ENCODE peak calls at places on chromosome 13, in four cellular contexts. Y is K562, T is HepG2, O is GM12878. N is an unnamed sample.

GRCh38 chr13:39767791-39768564 is 112.5 kb downstream of the COG6 start:
- DNase-seq in T (no peak), Y (no peak), O (no peak), N (no peak)

GRCh38 chr13:100875392-100876043 is 200.9 kb upstream of the TMTC4 start:
- DNase-seq in T (no peak), O (peak), Y (no peak), N (no peak)

GRCh38 chr13:24276310-24276709 is 33.1 kb upstream of the C1QTNF9 start:
- DNase-seq in T (no peak), O (peak), Y (no peak), N (no peak)

GRCh38 chr13:40814803-40815202 is 25.4 kb downstream of the SLC25A15 start:
- DNase-seq in O (no peak), T (no peak), Y (no peak), N (no peak)

GRCh38 chr13:43911871-43912270 is 32.2 kb downstream of the LACC1 start:
- DNase-seq in O (no peak), T (no peak), Y (no peak), N (no peak)

GRCh38 chr13:40974460-40975407 is 44.4 kb downstream of the ELF1 start:
- DNase-seq in Y (peak), T (peak), O (no peak), N (no peak)

GRCh38 chr13:99582511-99582910 is 81.2 kb downstream of the TM9SF2 start:
- DNase-seq in Y (no peak), O (no peak), T (no peak), N (no peak)

GRCh38 chr13:98368019-98368418 is 190.9 kb upstream of the RNF113B start:
- DNase-seq in O (no peak), T (no peak), Y (no peak), N (no peak)

GRCh38 chr13:20828540-20829364 is 55.0 kb upstream of the EEF1AKMT1 start:
- DNase-seq in T (peak), Y (no peak), O (peak), N (no peak)

GRCh38 chr13:99371956-99372355 is 64.8 kb upstream of the GPR183 start:
- DNase-seq in Y (no peak), O (no peak), T (no peak), N (no peak)

GRCh38 chr13:99041337-99041736 is 63.5 kb upstream of the DOCK9 start:
- DNase-seq in O (no peak), Y (no peak), T (no peak), N (no peak)

GRCh38 chr13:29487466-29488454 is 107.7 kb downstream of the SLC7A1 start:
- DNase-seq in O (no peak), Y (no peak), T (peak), N (no peak)

GRCh38 chr13:83498486-83499190 is 383.6 kb downstream of the SLITRK1 start:
- DNase-seq in O (no peak), T (no peak), Y (no peak), N (no peak)

GRCh38 chr13:80109313-80109712 is 231.6 kb downstream of the SPRY2 start:
- DNase-seq in O (no peak), Y (no peak), T (no peak), N (no peak)

GRCh38 chr13:112567161-112567862 is 20.6 kb downstream of the TUBGCP3 start:
- DNase-seq in O (no peak), T (no peak), Y (no peak), N (no peak)

GRCh38 chr13:43129021-43129420 is 105.6 kb downstream of the DNAJC15 start:
- DNase-seq in Y (no peak), O (no peak), T (no peak), N (no peak)

GRCh38 chr13:99124695-99125334 is 75.8 kb upstream of the UBAC2 start:
- DNase-seq in Y (no peak), O (peak), T (no peak), N (no peak)

GRCh38 chr13:67147257-67148218 is 82.6 kb downstream of the PCDH9 start:
- DNase-seq in Y (no peak), O (no peak), T (no peak), N (no peak)

GRCh38 chr13:23748109-23748508 is 141.1 kb downstream of the MIPEP start:
- DNase-seq in O (no peak), Y (no peak), T (no peak), N (no peak)

GRCh38 chr13:103287659-103288058 is 221.4 kb upstream of the SLC10A2 start:
- DNase-seq in O (no peak), T (no peak), Y (no peak), N (no peak)

GRCh38 chr13:98285852-98286594 is 109.0 kb upstream of the RNF113B start:
- DNase-seq in T (no peak), Y (no peak), O (no peak), N (no peak)

GRCh38 chr13:76725211-76725610 is 161.0 kb downstream of the KCTD12 start:
- DNase-seq in Y (no peak), T (no peak), O (no peak), N (no peak)

GRCh38 chr13:76730220-76730619 is 156.0 kb downstream of the KCTD12 start:
- DNase-seq in T (no peak), Y (no peak), O (no peak), N (no peak)

GRCh38 chr13:76732367-76732766 is 153.8 kb downstream of the KCTD12 start:
- DNase-seq in T (no peak), Y (no peak), O (no peak), N (no peak)

GRCh38 chr13:76735641-76736040 is 150.6 kb downstream of the KCTD12 start:
- DNase-seq in Y (no peak), T (no peak), O (peak), N (no peak)

GRCh38 chr13:76729690-76730089 is 156.5 kb downstream of the KCTD12 start:
- DNase-seq in T (no peak), O (no peak), Y (no peak), N (no peak)
- TF ChIP-seq ATF3 in T (no peak), O (no peak), Y (no peak), N (no peak)

GRCh38 chr13:91714726-91715334 is 316.4 kb downstream of the GPC5 start:
- DNase-seq in O (no peak), T (no peak), Y (no peak), N (no peak)
- TF ChIP-seq GABPA in O (no peak), T (no peak), Y (no peak), N (no peak)

GRCh38 chr13:97018029-97018819 is 23.9 kb upstream of the OXGR1 start:
- DNase-seq in T (peak), Y (peak), O (no peak), N (no peak)
- TF ChIP-seq ATF3 in T (no peak), Y (no peak), O (no peak), N (no peak)

GRCh38 chr13:114257014-114257413 is 22.3 kb downstream of the CDC16 start:
- DNase-seq in T (no peak), Y (no peak), O (no peak), N (no peak)
- TF ChIP-seq GABPA in T (no peak), Y (no peak), O (no peak), N (no peak)

GRCh38 chr13:32737111-32737571 is 150.9 kb downstream of the PDS5B start:
- DNase-seq in O (peak), Y (no peak), T (no peak), N (no peak)

GRCh38 chr13:32737679-32738078 is 151.4 kb downstream of the PDS5B start:
- DNase-seq in T (no peak), O (no peak), Y (no peak), N (no peak)

GRCh38 chr13:32734511-32734910 is 148.3 kb downstream of the PDS5B start:
- DNase-seq in O (no peak), T (no peak), Y (no peak), N (no peak)

GRCh38 chr13:32736648-32737047 is 150.4 kb downstream of the PDS5B start:
- DNase-seq in Y (no peak), T (no peak), O (no peak), N (no peak)

GRCh38 chr13:32735859-32736258 is 149.6 kb downstream of the PDS5B start:
- DNase-seq in T (peak), O (no peak), Y (no peak), N (no peak)
- TF ChIP-seq ATF3 in T (no peak), O (no peak), Y (no peak), N (no peak)

GRCh38 chr13:37640499-37640898 is 41.9 kb upstream of the POSTN start:
- DNase-seq in O (no peak), T (no peak), Y (peak), N (no peak)
- TF ChIP-seq GABPA in O (no peak), T (no peak), Y (no peak), N (no peak)

GRCh38 chr13:30577381-30577780 is 40.3 kb upstream of the USPL1 start:
- DNase-seq in T (peak), Y (no peak), O (peak), N (no peak)

GRCh38 chr13:30585748-30586262 is 31.9 kb upstream of the USPL1 start:
- DNase-seq in T (no peak), O (no peak), Y (no peak), N (no peak)

GRCh38 chr13:30580852-30581502 is 36.7 kb upstream of the USPL1 start:
- DNase-seq in T (no peak), O (no peak), Y (no peak), N (no peak)

GRCh38 chr13:30584332-30584731 is 33.4 kb upstream of the USPL1 start:
- DNase-seq in T (no peak), Y (no peak), O (no peak), N (no peak)

DNA sequence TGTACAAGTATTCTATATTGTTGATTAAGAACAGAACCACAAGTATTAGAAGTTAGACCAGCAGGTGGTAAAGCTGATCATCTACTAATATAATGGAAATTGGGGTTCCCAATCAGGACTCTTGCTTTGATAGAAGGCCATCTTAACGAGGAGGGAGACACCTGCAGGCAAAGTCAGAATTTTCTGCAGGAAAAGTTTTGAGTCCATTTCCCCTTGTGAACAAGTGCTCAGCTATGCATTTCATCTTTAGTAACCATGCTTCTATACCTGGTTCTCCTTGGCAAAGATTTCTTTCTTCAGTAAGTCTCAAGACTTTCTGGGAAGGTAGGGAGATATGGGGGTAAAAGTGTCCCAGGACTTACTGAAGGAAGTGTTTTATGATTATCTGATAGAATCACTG is 36.1 kb upstream of the USPL1 start:
- DNase-seq in T (peak), Y (no peak), O (no peak), N (no peak)
- TF ChIP-seq ATF3 in T (no peak), Y (no peak), O (no peak), N (no peak)

GRCh38 chr13:19586904-19587634 is 25.7 kb upstream of the TPTE2 start:
- DNase-seq in O (peak), T (peak), Y (peak), N (no peak)
- TF ChIP-seq GABPA in O (peak), T (peak), Y (peak), N (no peak)

GRCh38 chr13:25286969-25287961 is at the start of gene MTMR6:
- DNase-seq in O (peak), T (peak), Y (peak), N (peak)
- TF ChIP-seq ATF3 in O (no peak), T (no peak), Y (no peak), N (no peak)

GRCh38 chr13:113724016-113724758 is 34.8 kb upstream of the TMEM255B start:
- DNase-seq in Y (no peak), T (no peak), O (no peak), N (no peak)
- TF ChIP-seq GABPA in Y (no peak), T (no peak), O (no peak), N (no peak)